ENCODE peak calls at places on chromosomes 7 and 10, in seven cellular contexts. One of them, this sample, is unnamed.

GRCh38 chr7:86025807-86026206 is 617.9 kb upstream of the GRM3 start:
- DNase-seq in IMR-90: no peak
- DNase-seq in lower lobe of right lung: no peak
- DNase-seq in sigmoid colon: no peak
- DNase-seq in fibroblast of lung: no peak
- DNase-seq in cardiac muscle cell: no peak
- DNase-seq in mammary epithelial cell: no peak
- DNase-seq in this sample: no peak

GRCh38 chr10:53997953-53998352 is 803.1 kb downstream of the PCDH15 start:
- DNase-seq in IMR-90: no peak
- DNase-seq in lower lobe of right lung: no peak
- DNase-seq in sigmoid colon: no peak
- DNase-seq in fibroblast of lung: no peak
- DNase-seq in cardiac muscle cell: no peak
- DNase-seq in mammary epithelial cell: peak; percentile 0
- DNase-seq in this sample: no peak

GRCh38 chr7:30301751-30302150 is 17.4 kb downstream of the ZNRF2 start:
- DNase-seq in IMR-90: no peak
- DNase-seq in lower lobe of right lung: no peak
- DNase-seq in sigmoid colon: no peak
- DNase-seq in fibroblast of lung: no peak
- DNase-seq in cardiac muscle cell: no peak
- DNase-seq in mammary epithelial cell: peak; percentile 86
- DNase-seq in this sample: no peak

GRCh38 chr7:94087664-94088352 is 83.7 kb upstream of the BET1 start:
- DNase-seq in IMR-90: peak; percentile 85
- DNase-seq in lower lobe of right lung: no peak
- DNase-seq in sigmoid colon: no peak
- DNase-seq in fibroblast of lung: peak; percentile 75
- DNase-seq in cardiac muscle cell: peak; percentile 88
- DNase-seq in mammary epithelial cell: peak; percentile 62
- DNase-seq in this sample: no peak

GRCh38 chr10:112490543-112490942 is 43.5 kb downstream of the VTI1A start:
- DNase-seq in IMR-90: peak; percentile 2
- DNase-seq in lower lobe of right lung: peak; percentile 70
- DNase-seq in sigmoid colon: no peak
- DNase-seq in fibroblast of lung: no peak
- DNase-seq in cardiac muscle cell: peak; percentile 38
- DNase-seq in mammary epithelial cell: no peak
- DNase-seq in this sample: no peak

GRCh38 chr7:77649950-77650349 is 46.3 kb upstream of the RSBN1L start:
- DNase-seq in IMR-90: peak; percentile 81
- DNase-seq in lower lobe of right lung: no peak
- DNase-seq in sigmoid colon: no peak
- DNase-seq in fibroblast of lung: peak; percentile 74
- DNase-seq in cardiac muscle cell: peak; percentile 72
- DNase-seq in mammary epithelial cell: no peak
- DNase-seq in this sample: no peak

GRCh38 chr10:6255548-6256061 is 52.9 kb downstream of the PFKFB3 start:
- DNase-seq in IMR-90: no peak
- DNase-seq in lower lobe of right lung: peak; percentile 67
- DNase-seq in sigmoid colon: no peak
- DNase-seq in fibroblast of lung: no peak
- DNase-seq in cardiac muscle cell: no peak
- DNase-seq in mammary epithelial cell: peak; percentile 20
- DNase-seq in this sample: no peak

GRCh38 chr10:113947138-113948011 is 92.9 kb downstream of the NHLRC2 start:
- DNase-seq in IMR-90: no peak
- DNase-seq in lower lobe of right lung: no peak
- DNase-seq in sigmoid colon: no peak
- DNase-seq in fibroblast of lung: peak; percentile 43
- DNase-seq in cardiac muscle cell: no peak
- DNase-seq in mammary epithelial cell: no peak
- DNase-seq in this sample: no peak

GRCh38 chr10:115844592-115844991 is 428.4 kb downstream of the GFRA1 start:
- DNase-seq in IMR-90: no peak
- DNase-seq in lower lobe of right lung: no peak
- DNase-seq in sigmoid colon: no peak
- DNase-seq in fibroblast of lung: peak; percentile 62
- DNase-seq in cardiac muscle cell: peak; percentile 54
- DNase-seq in mammary epithelial cell: no peak
- DNase-seq in this sample: no peak

GRCh38 chr7:104272767-104273384 is 55.5 kb upstream of the LHFPL3 start:
- DNase-seq in IMR-90: peak; percentile 57
- DNase-seq in lower lobe of right lung: no peak
- DNase-seq in sigmoid colon: no peak
- DNase-seq in fibroblast of lung: peak; percentile 32
- DNase-seq in cardiac muscle cell: peak; percentile 53
- DNase-seq in mammary epithelial cell: peak; percentile 33
- DNase-seq in this sample: no peak

GRCh38 chr7:12979181-12979580 is 291.7 kb downstream of the ARL4A start:
- DNase-seq in IMR-90: no peak
- DNase-seq in lower lobe of right lung: no peak
- DNase-seq in sigmoid colon: no peak
- DNase-seq in fibroblast of lung: no peak
- DNase-seq in cardiac muscle cell: no peak
- DNase-seq in mammary epithelial cell: no peak
- DNase-seq in this sample: no peak

GRCh38 chr7:11228515-11228914 is 254.8 kb downstream of the PHF14 start:
- DNase-seq in IMR-90: no peak
- DNase-seq in lower lobe of right lung: peak; percentile 52
- DNase-seq in sigmoid colon: peak; percentile 85
- DNase-seq in fibroblast of lung: peak; percentile 11
- DNase-seq in cardiac muscle cell: peak; percentile 77
- DNase-seq in mammary epithelial cell: no peak
- DNase-seq in this sample: peak; percentile 95

GRCh38 chr10:31318382-31318853 is 598 bp upstream of the ZEB1 start:
- DNase-seq in IMR-90: peak; percentile 80
- DNase-seq in lower lobe of right lung: no peak
- DNase-seq in sigmoid colon: peak; percentile 85
- DNase-seq in fibroblast of lung: peak; percentile 84
- DNase-seq in cardiac muscle cell: peak; percentile 74
- DNase-seq in mammary epithelial cell: peak; percentile 81
- DNase-seq in this sample: peak; percentile 82

GRCh38 chr10:31280972-31281371 is 38.0 kb upstream of the ZEB1 start:
- DNase-seq in IMR-90: no peak
- DNase-seq in lower lobe of right lung: no peak
- DNase-seq in sigmoid colon: no peak
- DNase-seq in fibroblast of lung: no peak
- DNase-seq in cardiac muscle cell: no peak
- DNase-seq in mammary epithelial cell: no peak
- DNase-seq in this sample: no peak

GRCh38 chr7:82700739-82701138 is 257.2 kb upstream of the CACNA2D1 start:
- DNase-seq in IMR-90: no peak
- DNase-seq in lower lobe of right lung: no peak
- DNase-seq in sigmoid colon: no peak
- DNase-seq in fibroblast of lung: no peak
- DNase-seq in cardiac muscle cell: no peak
- DNase-seq in mammary epithelial cell: no peak
- DNase-seq in this sample: no peak

GRCh38 chr7:114148779-114149178 is 230.0 kb upstream of the PPP1R3A start:
- DNase-seq in IMR-90: no peak
- DNase-seq in lower lobe of right lung: no peak
- DNase-seq in sigmoid colon: no peak
- DNase-seq in fibroblast of lung: no peak
- DNase-seq in cardiac muscle cell: no peak
- DNase-seq in mammary epithelial cell: no peak
- DNase-seq in this sample: no peak

GRCh38 chr7:16978358-16979244 is 96.8 kb upstream of the AGR3 start:
- DNase-seq in IMR-90: peak; percentile 88
- DNase-seq in lower lobe of right lung: no peak
- DNase-seq in sigmoid colon: no peak
- DNase-seq in fibroblast of lung: peak; percentile 84
- DNase-seq in cardiac muscle cell: peak; percentile 28
- DNase-seq in mammary epithelial cell: peak; percentile 56
- DNase-seq in this sample: no peak

GRCh38 chr10:130300608-130301025 is 164.4 kb downstream of the GLRX3 start:
- DNase-seq in IMR-90: no peak
- DNase-seq in lower lobe of right lung: peak; percentile 73
- DNase-seq in sigmoid colon: no peak
- DNase-seq in fibroblast of lung: no peak
- DNase-seq in cardiac muscle cell: peak; percentile 48
- DNase-seq in mammary epithelial cell: no peak
- DNase-seq in this sample: no peak

GRCh38 chr10:23198940-23199767 is 7.0 kb downstream of the PTF1A start:
- DNase-seq in IMR-90: no peak
- DNase-seq in lower lobe of right lung: no peak
- DNase-seq in sigmoid colon: no peak
- DNase-seq in fibroblast of lung: peak; percentile 3
- DNase-seq in cardiac muscle cell: no peak
- DNase-seq in mammary epithelial cell: peak; percentile 26
- DNase-seq in this sample: no peak

GRCh38 chr10:132416566-132417248 is 19.7 kb downstream of the PWWP2B start:
- DNase-seq in IMR-90: no peak
- DNase-seq in lower lobe of right lung: no peak
- DNase-seq in sigmoid colon: no peak
- DNase-seq in fibroblast of lung: no peak
- DNase-seq in cardiac muscle cell: no peak
- DNase-seq in mammary epithelial cell: no peak
- DNase-seq in this sample: no peak
- H3K4me1 ChIP-seq in IMR-90: peaks cover 7% of the 10 kb centered on the region
- H3K4me1 ChIP-seq in lower lobe of right lung: peaks cover 78% of the 10 kb centered on the region
- H3K4me1 ChIP-seq in sigmoid colon: no peaks in the 10 kb centered on the region
- H3K4me1 ChIP-seq in fibroblast of lung: peaks cover 6% of the 10 kb centered on the region
- H3K4me1 ChIP-seq in cardiac muscle cell: peaks cover 41% of the 10 kb centered on the region
- H3K4me1 ChIP-seq in mammary epithelial cell: peaks cover 6% of the 10 kb centered on the region
- H3K4me1 ChIP-seq in this sample: peaks cover 25% of the 10 kb centered on the region

DNA sequence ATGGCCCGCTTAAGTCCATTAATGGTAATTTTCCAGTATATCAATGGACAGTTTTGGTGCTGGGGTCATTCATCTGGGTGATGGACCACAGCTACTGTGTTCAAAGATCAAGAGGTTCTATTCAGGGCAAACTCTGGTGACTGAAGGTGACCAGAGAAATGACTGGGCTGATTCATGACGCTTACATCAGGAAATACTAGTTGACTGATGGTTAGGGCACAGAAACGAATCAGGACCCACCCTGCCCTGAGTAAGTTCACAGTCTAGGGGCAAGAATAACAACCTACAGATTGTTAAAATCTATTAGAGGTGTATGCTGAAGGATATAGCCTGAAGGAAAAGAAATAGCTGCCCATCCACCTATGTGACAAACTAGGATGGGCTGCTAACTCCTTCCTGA is 9.5 kb downstream of the NCAPG2 start:
- DNase-seq in IMR-90: no peak
- DNase-seq in lower lobe of right lung: no peak
- DNase-seq in sigmoid colon: no peak
- DNase-seq in fibroblast of lung: no peak
- DNase-seq in cardiac muscle cell: no peak
- DNase-seq in mammary epithelial cell: no peak
- DNase-seq in this sample: no peak
- H3K27ac ChIP-seq in IMR-90: no peak overlapping the region
- H3K27ac ChIP-seq in lower lobe of right lung: no peak overlapping the region
- H3K27ac ChIP-seq in sigmoid colon: no peak overlapping the region
- H3K27ac ChIP-seq in fibroblast of lung: no peak overlapping the region
- H3K27ac ChIP-seq in cardiac muscle cell: no peak overlapping the region
- H3K27ac ChIP-seq in mammary epithelial cell: no peak overlapping the region
- H3K27ac ChIP-seq in this sample: no peak overlapping the region

GRCh38 chr7:50346548-50347497 is 42.3 kb downstream of the IKZF1 start:
- DNase-seq in IMR-90: no peak
- DNase-seq in lower lobe of right lung: no peak
- DNase-seq in sigmoid colon: no peak
- DNase-seq in fibroblast of lung: no peak
- DNase-seq in cardiac muscle cell: no peak
- DNase-seq in mammary epithelial cell: peak; percentile 40
- DNase-seq in this sample: no peak

GRCh38 chr7:50347693-50348092 is 43.2 kb downstream of the IKZF1 start:
- DNase-seq in IMR-90: no peak
- DNase-seq in lower lobe of right lung: no peak
- DNase-seq in sigmoid colon: no peak
- DNase-seq in fibroblast of lung: no peak
- DNase-seq in cardiac muscle cell: no peak
- DNase-seq in mammary epithelial cell: no peak
- DNase-seq in this sample: no peak

GRCh38 chr7:50339990-50340500 is 35.5 kb downstream of the IKZF1 start:
- DNase-seq in IMR-90: no peak
- DNase-seq in lower lobe of right lung: no peak
- DNase-seq in sigmoid colon: no peak
- DNase-seq in fibroblast of lung: no peak
- DNase-seq in cardiac muscle cell: no peak
- DNase-seq in mammary epithelial cell: no peak
- DNase-seq in this sample: no peak

GRCh38 chr7:50341709-50342108 is 37.2 kb downstream of the IKZF1 start:
- DNase-seq in IMR-90: no peak
- DNase-seq in lower lobe of right lung: no peak
- DNase-seq in sigmoid colon: no peak
- DNase-seq in fibroblast of lung: no peak
- DNase-seq in cardiac muscle cell: no peak
- DNase-seq in mammary epithelial cell: no peak
- DNase-seq in this sample: no peak

GRCh38 chr7:50342616-50343114 is 38.1 kb downstream of the IKZF1 start:
- DNase-seq in IMR-90: no peak
- DNase-seq in lower lobe of right lung: peak; percentile 61
- DNase-seq in sigmoid colon: peak; percentile 55
- DNase-seq in fibroblast of lung: no peak
- DNase-seq in cardiac muscle cell: peak; percentile 2
- DNase-seq in mammary epithelial cell: no peak
- DNase-seq in this sample: no peak
- H3K4me1 ChIP-seq in IMR-90: no peaks in the 10 kb centered on the region
- H3K4me1 ChIP-seq in lower lobe of right lung: peaks cover 19% of the 10 kb centered on the region
- H3K4me1 ChIP-seq in sigmoid colon: no peaks in the 10 kb centered on the region
- H3K4me1 ChIP-seq in fibroblast of lung: no peaks in the 10 kb centered on the region
- H3K4me1 ChIP-seq in cardiac muscle cell: no peaks in the 10 kb centered on the region
- H3K4me1 ChIP-seq in mammary epithelial cell: no peaks in the 10 kb centered on the region
- H3K4me1 ChIP-seq in this sample: no peaks in the 10 kb centered on the region

GRCh38 chr7:140060788-140061606 is 1.8 kb downstream of the PARP12 start:
- DNase-seq in IMR-90: peak; percentile 75
- DNase-seq in lower lobe of right lung: no peak
- DNase-seq in sigmoid colon: peak; percentile 74
- DNase-seq in fibroblast of lung: peak; percentile 68
- DNase-seq in cardiac muscle cell: peak; percentile 92
- DNase-seq in mammary epithelial cell: no peak
- DNase-seq in this sample: no peak
- H3K27ac ChIP-seq in IMR-90: no peak overlapping the region
- H3K27ac ChIP-seq in lower lobe of right lung: peak overlapping the region; percentile 95
- H3K27ac ChIP-seq in sigmoid colon: peak overlapping the region; percentile 91
- H3K27ac ChIP-seq in fibroblast of lung: peak overlapping the region; percentile 41
- H3K27ac ChIP-seq in cardiac muscle cell: peak overlapping the region; percentile 15
- H3K27ac ChIP-seq in mammary epithelial cell: no peak overlapping the region
- H3K27ac ChIP-seq in this sample: peak overlapping the region; percentile 88

GRCh38 chr7:130919316-130920103 is 185.5 kb upstream of the KLF14 start:
- DNase-seq in IMR-90: no peak
- DNase-seq in lower lobe of right lung: no peak
- DNase-seq in sigmoid colon: no peak
- DNase-seq in fibroblast of lung: no peak
- DNase-seq in cardiac muscle cell: no peak
- DNase-seq in mammary epithelial cell: no peak
- DNase-seq in this sample: no peak
- H3K4me1 ChIP-seq in IMR-90: peaks cover 45% of the 10 kb centered on the region
- H3K4me1 ChIP-seq in lower lobe of right lung: peaks cover 86% of the 10 kb centered on the region
- H3K4me1 ChIP-seq in sigmoid colon: no peaks in the 10 kb centered on the region
- H3K4me1 ChIP-seq in fibroblast of lung: peaks cover 70% of the 10 kb centered on the region
- H3K4me1 ChIP-seq in cardiac muscle cell: no peaks in the 10 kb centered on the region
- H3K4me1 ChIP-seq in mammary epithelial cell: peaks cover 75% of the 10 kb centered on the region
- H3K4me1 ChIP-seq in this sample: peaks cover 77% of the 10 kb centered on the region

This sample was measured in tibial artery.